ENCODE peak calls at places on chromosome 3, in eight cellular contexts. W, D, L, Z, H, V, A and O are unnamed samples.

GRCh38 chr3:156207802-156208685 is 87.7 kb downstream of the KCNAB1 start:
- DNase-seq in W (no peak), D (no peak), L (no peak), Z (no peak), H (no peak), V (no peak), A (no peak), O (no peak)

GRCh38 chr3:65045138-65045537 is 357.3 kb upstream of the ADAMTS9 start:
- DNase-seq in W (no peak), D (no peak), L (no peak), Z (no peak), H (no peak), V (no peak), A (no peak), O (no peak)

GRCh38 chr3:14943042-14943441 is 4.3 kb upstream of the NR2C2 start:
- DNase-seq in W (no peak), D (no peak), L (no peak), Z (no peak), H (no peak), V (no peak), A (no peak), O (no peak)

GRCh38 chr3:108297636-108298035 is 1.3 kb downstream of the HHLA2 start:
- DNase-seq in W (peak), D (no peak), L (peak), Z (no peak), H (no peak), V (no peak), A (no peak), O (no peak)

GRCh38 chr3:9064853-9065252 is 101.6 kb upstream of the RAD18 start:
- DNase-seq in W (no peak), D (peak), L (no peak), Z (no peak), H (no peak), V (no peak), A (no peak), O (no peak)

GRCh38 chr3:195129644-195130492 is 141.1 kb downstream of the XXYLT1 start:
- DNase-seq in W (no peak), D (no peak), L (no peak), Z (no peak), H (no peak), V (no peak), A (no peak), O (no peak)

GRCh38 chr3:123725652-123726400 is 141.0 kb upstream of the HACD2 start:
- DNase-seq in W (no peak), D (no peak), L (no peak), Z (no peak), H (no peak), V (no peak), A (no peak), O (no peak)

GRCh38 chr3:189517981-189518380 is 113.2 kb upstream of the TP63 start:
- DNase-seq in W (no peak), D (no peak), L (no peak), Z (no peak), H (no peak), V (no peak), A (no peak), O (no peak)

GRCh38 chr3:46183330-46183729 is 24.8 kb downstream of the CCR1 start:
- DNase-seq in W (no peak), D (no peak), L (no peak), Z (no peak), H (no peak), V (no peak), A (no peak), O (no peak)

GRCh38 chr3:71307884-71308697 is 275.4 kb downstream of the FOXP1 start:
- DNase-seq in W (no peak), D (no peak), L (no peak), Z (no peak), H (no peak), V (no peak), A (no peak), O (no peak)

GRCh38 chr3:115428825-115429224 is 194.5 kb upstream of the GAP43 start:
- DNase-seq in W (no peak), D (no peak), L (no peak), Z (no peak), H (no peak), V (no peak), A (no peak), O (no peak)

GRCh38 chr3:33229947-33230346 is 11.3 kb upstream of the SUSD5 start:
- DNase-seq in W (no peak), D (no peak), L (no peak), Z (no peak), H (no peak), V (no peak), A (no peak), O (no peak)

GRCh38 chr3:171054231-171054630 is 27.7 kb upstream of the SLC2A2 start:
- DNase-seq in W (no peak), D (no peak), L (no peak), Z (no peak), H (no peak), V (no peak), A (no peak), O (no peak)

GRCh38 chr3:182450942-182451607 is 342.2 kb upstream of the ATP11B start:
- DNase-seq in W (no peak), D (no peak), L (no peak), Z (no peak), H (no peak), V (no peak), A (no peak), O (no peak)

GRCh38 chr3:185537369-185537970 is 14.9 kb downstream of the LIPH start:
- DNase-seq in W (peak), D (peak), L (peak), Z (no peak), H (peak), V (peak), A (peak), O (no peak)

GRCh38 chr3:11583638-11584046 is 60.1 kb downstream of the VGLL4 start:
- DNase-seq in W (no peak), D (no peak), L (no peak), Z (no peak), H (no peak), V (no peak), A (no peak), O (peak)

GRCh38 chr3:19911452-19911851 is 22.6 kb downstream of the EFHB start:
- DNase-seq in W (no peak), D (no peak), L (no peak), Z (no peak), H (no peak), V (no peak), A (no peak), O (no peak)

GRCh38 chr3:105933871-105934270 is 65.1 kb upstream of the CBLB start:
- DNase-seq in W (no peak), D (no peak), L (no peak), Z (no peak), H (no peak), V (no peak), A (no peak), O (no peak)

GRCh38 chr3:10366681-10367101 is 45.8 kb upstream of the SEC13 start:
- DNase-seq in W (no peak), D (no peak), L (no peak), Z (no peak), H (peak), V (no peak), A (peak), O (no peak)

GRCh38 chr3:192884831-192885356 is 32.8 kb downstream of the MB21D2 start:
- DNase-seq in W (no peak), D (no peak), L (no peak), Z (no peak), H (no peak), V (no peak), A (no peak), O (no peak)

GRCh38 chr3:106329505-106329904 is 460.7 kb upstream of the CBLB start:
- DNase-seq in W (no peak), D (no peak), L (no peak), Z (no peak), H (no peak), V (no peak), A (no peak), O (no peak)

GRCh38 chr3:13020159-13020558 is 53.1 kb downstream of the IQSEC1 start:
- DNase-seq in W (no peak), D (peak), L (no peak), Z (no peak), H (no peak), V (no peak), A (no peak), O (no peak)

GRCh38 chr3:19272296-19272695 is 124.0 kb downstream of the KCNH8 start:
- DNase-seq in W (no peak), D (no peak), L (no peak), Z (no peak), H (no peak), V (no peak), A (no peak), O (no peak)

GRCh38 chr3:54822206-54822605 is 105.7 kb downstream of the LRTM1 start:
- DNase-seq in W (no peak), D (no peak), L (no peak), Z (no peak), H (no peak), V (peak), A (no peak), O (no peak)

GRCh38 chr3:143529778-143530177 is 318.5 kb downstream of the SLC9A9 start:
- DNase-seq in W (no peak), D (no peak), L (no peak), Z (no peak), H (no peak), V (no peak), A (no peak), O (no peak)

GRCh38 chr3:13703071-13703470 is 154.1 kb downstream of the FBLN2 start:
- DNase-seq in W (no peak), D (peak), L (no peak), Z (no peak), H (no peak), V (no peak), A (no peak), O (peak)

DNA sequence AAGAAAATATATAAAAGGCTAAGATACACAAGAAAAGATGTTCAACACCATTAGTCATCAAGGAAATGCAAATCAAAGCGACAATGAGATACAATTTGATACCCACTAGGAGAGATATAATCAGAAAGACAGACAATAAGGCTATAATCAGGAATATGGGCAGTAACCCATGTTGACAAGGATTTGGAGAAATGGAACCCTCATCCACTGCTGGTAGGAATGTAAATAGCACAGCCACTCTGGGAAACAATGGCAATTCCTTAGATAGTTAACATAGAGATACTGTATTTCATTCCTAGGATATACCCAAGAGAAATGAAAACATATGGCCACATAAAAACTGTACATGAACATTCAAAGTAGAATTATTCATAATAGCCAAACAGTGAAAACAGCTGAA is 18.3 kb upstream of the COL8A1 start:
- DNase-seq in W (no peak), D (no peak), L (no peak), Z (no peak), H (no peak), V (no peak), A (no peak), O (no peak)
- TF ChIP-seq CTCF in W (no peak), D (no peak), L (no peak), Z (no peak), H (no peak), V (no peak), A (no peak), O (no peak)

GRCh38 chr3:43872901-43873300 is 182.2 kb downstream of the ABHD5 start:
- DNase-seq in W (no peak), D (no peak), L (no peak), Z (no peak), H (peak), V (no peak), A (no peak), O (no peak)
- H3K27ac ChIP-seq in W (no peak), D (no peak), L (no peak), Z (no peak), H (peak), V (no peak), A (no peak), O (no peak)

DNA sequence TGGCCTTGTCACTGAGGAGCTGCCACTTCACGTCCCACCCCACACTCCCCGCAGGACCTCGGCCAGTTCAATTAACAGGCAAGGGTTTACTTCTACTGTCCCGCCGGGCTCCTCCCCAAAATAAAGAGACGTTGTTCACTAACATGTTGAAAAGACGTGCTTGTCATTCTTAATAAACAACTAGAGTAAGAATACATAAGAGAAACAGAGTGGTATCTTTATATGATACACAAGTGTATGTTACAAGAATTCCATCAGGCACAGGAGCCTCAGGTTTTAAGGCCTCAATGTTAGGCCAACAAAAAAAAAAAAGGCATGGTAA is 326 bp upstream of the IMPDH2 start:
- DNase-seq in W (no peak), D (no peak), L (no peak), Z (no peak), H (no peak), V (no peak), A (no peak), O (no peak)
- H3K4me3 ChIP-seq in W (peak), D (peak), L (no peak), Z (peak), H (no peak), V (peak), A (peak), O (peak)

GRCh38 chr3:129628169-129628522 is 21.7 kb upstream of the PLXND1 start:
- DNase-seq in W (no peak), D (no peak), L (no peak), Z (no peak), H (no peak), V (no peak), A (no peak), O (no peak)

GRCh38 chr3:129627350-129628168 is 21.1 kb upstream of the PLXND1 start:
- DNase-seq in W (peak), D (peak), L (peak), Z (peak), H (peak), V (peak), A (peak), O (peak)

GRCh38 chr3:129625071-129625874 is 18.8 kb upstream of the PLXND1 start:
- DNase-seq in W (no peak), D (peak), L (no peak), Z (no peak), H (peak), V (no peak), A (peak), O (peak)

GRCh38 chr3:129629011-129629410 is 22.5 kb upstream of the PLXND1 start:
- DNase-seq in W (no peak), D (no peak), L (no peak), Z (no peak), H (no peak), V (no peak), A (no peak), O (no peak)

DNA sequence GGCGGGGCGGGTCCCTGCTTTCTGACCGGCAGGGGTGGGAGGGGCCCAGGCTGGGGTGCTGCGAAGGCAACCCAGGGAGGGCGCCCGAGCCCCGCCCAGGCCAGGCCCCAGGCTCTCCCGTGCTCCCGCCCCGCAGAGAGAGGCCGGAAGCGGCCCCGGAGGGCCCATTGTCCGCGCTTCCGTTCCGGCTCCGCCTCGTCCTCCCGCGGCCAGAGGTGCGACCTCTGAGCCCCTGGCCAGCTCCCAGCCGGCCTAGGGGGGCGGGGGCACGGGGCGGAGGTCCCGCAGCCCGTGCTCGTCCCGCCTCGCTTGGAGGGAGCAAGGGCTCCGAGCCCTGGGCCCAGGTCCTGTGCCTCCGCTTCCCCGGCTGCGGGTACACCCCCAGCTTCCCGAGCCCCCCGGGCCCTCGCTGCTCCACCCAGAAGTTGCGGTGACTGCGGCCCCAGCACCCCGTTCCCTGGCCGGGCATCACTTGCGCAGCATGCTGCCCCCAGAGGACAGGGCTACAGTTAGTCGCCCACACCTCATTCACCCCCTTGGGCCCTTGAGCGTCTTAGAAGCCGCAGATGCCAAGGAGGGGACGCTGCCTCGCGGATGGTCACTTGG is 20.4 kb upstream of the PLXND1 start:
- DNase-seq in W (peak), D (peak), L (peak), Z (no peak), H (peak), V (peak), A (peak), O (peak)
- TF ChIP-seq CTCF in W (peak), D (no peak), L (peak), Z (no peak), H (no peak), V (no peak), A (peak), O (no peak)

GRCh38 chr3:178334239-178334638 is 202.0 kb upstream of the KCNMB2 start:
- DNase-seq in W (no peak), D (no peak), L (no peak), Z (no peak), H (no peak), V (no peak), A (no peak), O (no peak)
- H3K27ac ChIP-seq in W (no peak), D (no peak), L (no peak), Z (no peak), H (no peak), V (no peak), A (no peak), O (no peak)

GRCh38 chr3:17674082-17674686 is 68.2 kb downstream of the TBC1D5 start:
- DNase-seq in W (no peak), D (no peak), L (no peak), Z (no peak), H (no peak), V (no peak), A (no peak), O (no peak)
- H3K4me3 ChIP-seq in W (no peak), D (no peak), L (no peak), Z (no peak), H (no peak), V (no peak), A (no peak), O (no peak)

GRCh38 chr3:137116619-137117018 is 158.8 kb downstream of the IL20RB start:
- DNase-seq in W (no peak), D (no peak), L (no peak), Z (no peak), H (no peak), V (no peak), A (no peak), O (no peak)

GRCh38 chr3:137121704-137122314 is 164.0 kb downstream of the IL20RB start:
- DNase-seq in W (no peak), D (no peak), L (peak), Z (no peak), H (no peak), V (no peak), A (no peak), O (no peak)
- TF ChIP-seq CTCF in W (peak), D (peak), L (peak), Z (peak), H (peak), V (no peak), A (no peak), O (no peak)